ENCODE peak calls at places on chromosomes 12 and 14, in four cellular contexts. One of them, this sample, is unnamed. For H4K20me1, the result is how much of the 10 kb centered on the place peaks cover.

GRCh38 chr14:38367922-38368321 is 112.0 kb upstream of the CLEC14A start:
- DNase-seq in neural progenitor cell: no peak
- DNase-seq in GM23248: no peak
- DNase-seq in astrocyte: no peak
- DNase-seq in this sample: no peak

GRCh38 chr14:104361921-104362681 is 217.5 kb upstream of the C14orf180 start:
- DNase-seq in GM23248: no peak
- DNase-seq in neural progenitor cell: no peak
- DNase-seq in astrocyte: no peak
- DNase-seq in this sample: no peak

GRCh38 chr14:87901196-87901595 is 91.8 kb downstream of the GALC start:
- DNase-seq in astrocyte: peak
- DNase-seq in GM23248: peak
- DNase-seq in neural progenitor cell: no peak
- DNase-seq in this sample: no peak

GRCh38 chr12:54716284-54716683 is 68.1 kb upstream of the DCD start:
- DNase-seq in GM23248: peak
- DNase-seq in astrocyte: no peak
- DNase-seq in neural progenitor cell: no peak
- DNase-seq in this sample: no peak

GRCh38 chr12:63075376-63076000 is 75.5 kb downstream of the AVPR1A start:
- DNase-seq in astrocyte: no peak
- DNase-seq in neural progenitor cell: no peak
- DNase-seq in GM23248: no peak
- DNase-seq in this sample: no peak

GRCh38 chr12:12927211-12928079 is 24.5 kb downstream of the GPRC5D start:
- DNase-seq in neural progenitor cell: no peak
- DNase-seq in astrocyte: no peak
- DNase-seq in GM23248: no peak
- DNase-seq in this sample: peak

GRCh38 chr14:36505892-36506731 is 13.9 kb downstream of the NKX2-1 start:
- DNase-seq in GM23248: no peak
- DNase-seq in astrocyte: no peak
- DNase-seq in neural progenitor cell: peak
- DNase-seq in this sample: no peak

GRCh38 chr12:125092108-125092871 is 27.1 kb downstream of the AACS start:
- DNase-seq in astrocyte: no peak
- DNase-seq in GM23248: no peak
- DNase-seq in neural progenitor cell: no peak
- DNase-seq in this sample: no peak

GRCh38 chr12:55642275-55643068 is 5.8 kb downstream of the OR10P1 start:
- DNase-seq in GM23248: no peak
- DNase-seq in neural progenitor cell: no peak
- DNase-seq in astrocyte: no peak
- DNase-seq in this sample: no peak

GRCh38 chr14:69811227-69811867 is 14.3 kb upstream of the SLC10A1 start:
- DNase-seq in astrocyte: no peak
- DNase-seq in GM23248: no peak
- DNase-seq in neural progenitor cell: no peak
- DNase-seq in this sample: no peak

GRCh38 chr14:67733609-67734008 is 31.9 kb downstream of the RDH12 start:
- DNase-seq in astrocyte: no peak
- DNase-seq in GM23248: no peak
- DNase-seq in neural progenitor cell: peak
- DNase-seq in this sample: no peak

GRCh38 chr12:78470354-78471195 is 394.0 kb upstream of the SYT1 start:
- DNase-seq in GM23248: peak
- DNase-seq in neural progenitor cell: peak
- DNase-seq in astrocyte: peak
- DNase-seq in this sample: peak

GRCh38 chr14:83007641-83008237 is 1474.1 kb upstream of the SEL1L start:
- DNase-seq in astrocyte: no peak
- DNase-seq in GM23248: no peak
- DNase-seq in neural progenitor cell: no peak
- DNase-seq in this sample: no peak

GRCh38 chr12:92331383-92331782 is 185.7 kb upstream of the BTG1 start:
- DNase-seq in neural progenitor cell: peak
- DNase-seq in astrocyte: no peak
- DNase-seq in GM23248: no peak
- DNase-seq in this sample: no peak

GRCh38 chr12:113050808-113051207 is 5.7 kb upstream of the DTX1 start:
- DNase-seq in astrocyte: no peak
- DNase-seq in neural progenitor cell: no peak
- DNase-seq in GM23248: no peak
- DNase-seq in this sample: no peak

GRCh38 chr12:3604750-3605638 is 114.0 kb downstream of the PRMT8 start:
- DNase-seq in GM23248: no peak
- DNase-seq in astrocyte: no peak
- DNase-seq in neural progenitor cell: peak
- DNase-seq in this sample: peak

GRCh38 chr14:29301571-29301970 is 535.0 kb downstream of the FOXG1 start:
- DNase-seq in GM23248: peak
- DNase-seq in astrocyte: no peak
- DNase-seq in neural progenitor cell: no peak
- DNase-seq in this sample: no peak

GRCh38 chr14:100534528-100535286 is 52.5 kb downstream of the BEGAIN start:
- DNase-seq in GM23248: no peak
- DNase-seq in astrocyte: no peak
- DNase-seq in neural progenitor cell: peak
- DNase-seq in this sample: no peak

GRCh38 chr12:119208626-119209061 is 29.9 kb downstream of the HSPB8 start:
- DNase-seq in GM23248: peak
- DNase-seq in astrocyte: no peak
- DNase-seq in neural progenitor cell: peak
- DNase-seq in this sample: peak

GRCh38 chr12:46773537-46773936 is 52.3 kb downstream of the SLC38A4 start:
- DNase-seq in neural progenitor cell: no peak
- DNase-seq in astrocyte: no peak
- DNase-seq in GM23248: no peak
- DNase-seq in this sample: no peak

GRCh38 chr14:105244334-105244733 is 4.0 kb upstream of the BTBD6 start:
- DNase-seq in GM23248: no peak
- DNase-seq in neural progenitor cell: no peak
- DNase-seq in astrocyte: no peak
- DNase-seq in this sample: no peak

GRCh38 chr12:77980782-77981181 is 150.1 kb downstream of the NAV3 start:
- DNase-seq in astrocyte: peak
- DNase-seq in neural progenitor cell: no peak
- DNase-seq in GM23248: peak
- DNase-seq in this sample: no peak

DNA sequence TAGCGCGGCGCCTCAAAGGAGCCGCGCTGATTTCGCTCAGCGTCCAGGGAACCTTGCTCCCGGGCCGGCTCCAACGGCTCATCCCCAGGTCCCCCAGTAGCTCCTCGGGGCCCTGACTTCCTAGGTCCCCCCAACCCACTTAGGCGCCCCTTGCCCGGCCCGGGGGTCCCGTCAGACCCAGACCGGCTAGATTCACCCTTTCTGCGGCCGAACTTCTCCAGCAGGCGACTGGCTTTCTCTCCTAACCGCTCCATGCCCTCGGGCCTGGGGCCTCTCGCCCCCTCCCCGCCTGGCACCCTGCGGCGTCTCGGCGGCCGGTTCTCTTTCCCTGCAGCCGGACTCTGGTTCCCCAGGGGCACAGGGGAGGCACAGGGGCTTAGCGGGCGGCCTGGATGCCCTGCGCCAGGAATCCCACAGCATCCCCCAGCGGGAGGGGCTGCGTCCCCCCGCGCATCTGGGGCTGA is 306 bp downstream of the AJUBA start:
- DNase-seq in astrocyte: no peak
- DNase-seq in GM23248: no peak
- DNase-seq in neural progenitor cell: no peak
- DNase-seq in this sample: peak
- TF ChIP-seq EZH2 in astrocyte: no peak
- TF ChIP-seq EZH2 in GM23248: no peak
- TF ChIP-seq EZH2 in neural progenitor cell: no peak
- TF ChIP-seq EZH2 in this sample: no peak

GRCh38 chr14:55274760-55275159 is 3.5 kb downstream of the FBXO34 start:
- DNase-seq in neural progenitor cell: no peak
- DNase-seq in astrocyte: peak
- DNase-seq in GM23248: peak
- DNase-seq in this sample: peak
- H4K20me1 ChIP-seq in neural progenitor cell: under half
- H4K20me1 ChIP-seq in astrocyte: half or more
- H4K20me1 ChIP-seq in GM23248: under half
- H4K20me1 ChIP-seq in this sample: under half

GRCh38 chr12:94644622-94645021 is 5.7 kb downstream of the TMCC3 start:
- DNase-seq in neural progenitor cell: no peak
- DNase-seq in astrocyte: peak
- DNase-seq in GM23248: peak
- DNase-seq in this sample: peak

GRCh38 chr12:94648578-94648977 is 1.8 kb downstream of the TMCC3 start:
- DNase-seq in GM23248: peak
- DNase-seq in astrocyte: no peak
- DNase-seq in neural progenitor cell: no peak
- DNase-seq in this sample: peak

GRCh38 chr12:94650143-94651056 is at the start of gene TMCC3:
- DNase-seq in neural progenitor cell: peak
- DNase-seq in astrocyte: no peak
- DNase-seq in GM23248: peak
- DNase-seq in this sample: peak

GRCh38 chr12:94644141-94644575 is 6.2 kb downstream of the TMCC3 start:
- DNase-seq in astrocyte: peak
- DNase-seq in GM23248: peak
- DNase-seq in neural progenitor cell: no peak
- DNase-seq in this sample: peak

GRCh38 chr12:94649349-94650142 is 811 bp downstream of the TMCC3 start:
- DNase-seq in astrocyte: peak
- DNase-seq in neural progenitor cell: peak
- DNase-seq in GM23248: peak
- DNase-seq in this sample: peak
- H2AFZ ChIP-seq in astrocyte: peak
- H2AFZ ChIP-seq in neural progenitor cell: peak
- H2AFZ ChIP-seq in GM23248: peak
- H2AFZ ChIP-seq in this sample: peak

DNA sequence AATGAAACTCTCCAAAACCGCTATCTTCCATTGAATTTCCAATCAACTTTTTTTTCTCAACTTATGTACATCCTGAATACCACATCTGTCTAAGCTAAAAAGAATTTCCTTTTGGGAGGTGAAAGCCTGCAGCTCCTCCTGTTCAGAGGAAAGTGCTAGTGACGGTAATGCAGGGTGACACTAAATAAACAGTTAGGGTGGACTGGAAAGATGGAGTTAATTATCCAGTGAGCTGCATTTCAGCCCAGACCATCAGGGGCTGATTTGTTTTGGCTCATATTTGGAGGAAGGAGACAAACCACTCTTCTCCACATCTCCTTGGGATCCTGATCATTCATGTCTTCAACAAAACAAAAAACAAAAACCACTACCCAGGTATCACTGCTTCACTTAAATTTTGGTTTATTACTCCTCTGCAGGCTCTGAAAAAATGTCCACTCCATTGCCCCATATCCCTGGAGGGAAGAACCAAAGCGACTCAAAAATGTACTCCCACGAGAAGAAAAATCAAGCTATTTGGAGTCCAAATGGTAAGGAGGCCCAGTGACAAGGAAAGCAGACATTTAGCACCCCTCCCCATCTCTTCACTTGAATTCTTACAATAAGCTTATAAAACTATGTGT is 5.1 kb upstream of the SIX1 start:
- DNase-seq in neural progenitor cell: peak
- DNase-seq in GM23248: peak
- DNase-seq in astrocyte: no peak
- DNase-seq in this sample: no peak
- TF ChIP-seq EZH2 in neural progenitor cell: no peak
- TF ChIP-seq EZH2 in GM23248: no peak
- TF ChIP-seq EZH2 in astrocyte: no peak
- TF ChIP-seq EZH2 in this sample: no peak

GRCh38 chr14:99497341-99497740 is 16.1 kb downstream of the CCNK start:
- DNase-seq in GM23248: no peak
- DNase-seq in neural progenitor cell: no peak
- DNase-seq in astrocyte: no peak
- DNase-seq in this sample: no peak

GRCh38 chr14:99502989-99503421 is 21.8 kb downstream of the CCNK start:
- DNase-seq in astrocyte: no peak
- DNase-seq in neural progenitor cell: peak
- DNase-seq in GM23248: no peak
- DNase-seq in this sample: no peak

GRCh38 chr14:99497894-99498293 is 16.7 kb downstream of the CCNK start:
- DNase-seq in astrocyte: no peak
- DNase-seq in neural progenitor cell: no peak
- DNase-seq in GM23248: no peak
- DNase-seq in this sample: no peak
- H4K20me1 ChIP-seq in astrocyte: half or more
- H4K20me1 ChIP-seq in neural progenitor cell: under half
- H4K20me1 ChIP-seq in GM23248: under half
- H4K20me1 ChIP-seq in this sample: under half

DNA sequence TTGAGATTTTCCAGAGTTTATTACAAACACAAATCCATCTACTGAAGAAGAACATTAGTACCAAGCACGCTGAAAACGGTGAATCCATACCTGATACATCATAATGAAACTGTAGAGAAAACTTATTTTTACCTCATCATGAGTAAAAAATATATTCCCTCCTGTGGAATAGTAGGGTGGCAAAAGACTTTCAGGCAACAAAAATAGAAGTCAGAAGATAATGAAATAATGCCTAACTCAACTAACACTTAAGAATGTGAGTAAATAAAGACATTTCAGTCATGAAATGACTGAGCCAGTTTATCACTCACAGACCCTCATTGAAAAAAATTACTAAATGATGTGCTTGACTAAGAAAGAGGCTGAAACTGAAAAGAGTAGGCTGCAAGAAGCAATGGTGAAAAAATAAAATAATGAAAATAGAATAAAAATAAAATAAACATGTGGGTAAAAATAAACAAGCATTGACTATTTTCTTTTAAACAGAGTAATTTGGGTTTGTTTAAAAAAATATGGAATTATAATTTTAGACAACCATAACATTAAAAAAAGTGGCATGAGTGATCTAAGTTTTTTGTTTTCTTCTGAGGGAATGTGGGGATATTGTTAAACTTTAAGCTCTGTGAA is 148.6 kb downstream of the ASCL1 start:
- DNase-seq in neural progenitor cell: no peak
- DNase-seq in astrocyte: no peak
- DNase-seq in GM23248: no peak
- DNase-seq in this sample: no peak
- H2AFZ ChIP-seq in neural progenitor cell: no peak
- H2AFZ ChIP-seq in astrocyte: no peak
- H2AFZ ChIP-seq in GM23248: no peak
- H2AFZ ChIP-seq in this sample: no peak

GRCh38 chr14:96038920-96039632 is at the start of gene C14orf132:
- DNase-seq in GM23248: peak
- DNase-seq in neural progenitor cell: peak
- DNase-seq in astrocyte: peak
- DNase-seq in this sample: peak
- TF ChIP-seq EZH2 in GM23248: no peak
- TF ChIP-seq EZH2 in neural progenitor cell: no peak
- TF ChIP-seq EZH2 in astrocyte: no peak
- TF ChIP-seq EZH2 in this sample: no peak

GRCh38 chr12:52082988-52083637 is 3.6 kb downstream of the SMIM41 start:
- DNase-seq in astrocyte: peak
- DNase-seq in neural progenitor cell: peak
- DNase-seq in GM23248: peak
- DNase-seq in this sample: no peak
- H4K20me1 ChIP-seq in astrocyte: half or more
- H4K20me1 ChIP-seq in neural progenitor cell: under half
- H4K20me1 ChIP-seq in GM23248: under half
- H4K20me1 ChIP-seq in this sample: under half